ENCODE peak calls at places on chromosome 9, in four cellular contexts. V is Right ventricle myocardium superior, F is astrocyte of the hippocampus, W is caudate nucleus. Y is an unnamed sample.

GRCh38 chr9:121302786-121303185 is 34.8 kb downstream of the GSN start:
- DNase-seq in V (peak), F (no peak), W (no peak), Y (no peak)

GRCh38 chr9:68775003-68775730 is 70.1 kb downstream of the PIP5K1B start:
- DNase-seq in V (no peak), F (no peak), W (no peak), Y (no peak)

GRCh38 chr9:108687360-108687981 is 168.3 kb downstream of the ACTL7B start:
- DNase-seq in V (no peak), F (peak), W (no peak), Y (no peak)

GRCh38 chr9:94788706-94789105 is 62.2 kb downstream of the AOPEP start:
- DNase-seq in V (no peak), F (no peak), W (no peak), Y (no peak)

GRCh38 chr9:105877719-105878118 is 183.4 kb downstream of the TMEM38B start:
- DNase-seq in V (no peak), F (no peak), W (no peak), Y (no peak)

GRCh38 chr9:2340046-2340760 is 281.4 kb upstream of the VLDLR start:
- DNase-seq in V (no peak), F (peak), W (no peak), Y (no peak)

GRCh38 chr9:117917873-117918272 is 213.7 kb downstream of the TLR4 start:
- DNase-seq in V (no peak), F (no peak), W (no peak), Y (no peak)

GRCh38 chr9:33250458-33250995 is 10.6 kb downstream of the SPINK4 start:
- DNase-seq in V (no peak), F (no peak), W (no peak), Y (no peak)

GRCh38 chr9:82419827-82420486 is 431.4 kb downstream of the SPATA31D1 start:
- DNase-seq in V (no peak), F (no peak), W (no peak), Y (no peak)

GRCh38 chr9:123696476-123696875 is 233.4 kb downstream of the DENND1A start:
- DNase-seq in V (no peak), F (no peak), W (no peak), Y (no peak)

GRCh38 chr9:104843644-104844226 is 79.8 kb downstream of the NIPSNAP3B start:
- DNase-seq in V (no peak), F (no peak), W (no peak), Y (no peak)

GRCh38 chr9:127154003-127154389 is 31.6 kb upstream of the ANGPTL2 start:
- DNase-seq in V (no peak), F (peak), W (no peak), Y (no peak)

GRCh38 chr9:107489687-107490605 is at the start of gene KLF4:
- DNase-seq in V (peak), F (peak), W (peak), Y (peak)

GRCh38 chr9:37800631-37801286 is at the start of gene DCAF10:
- DNase-seq in V (peak), F (peak), W (no peak), Y (peak)

GRCh38 chr9:134539613-134540012 is 102.0 kb upstream of the COL5A1 start:
- DNase-seq in V (peak), F (no peak), W (no peak), Y (no peak)

GRCh38 chr9:124495105-124496074 is 11.8 kb downstream of the NR5A1 start:
- DNase-seq in V (no peak), F (no peak), W (no peak), Y (no peak)

GRCh38 chr9:1025131-1025530 is 25.0 kb upstream of the DMRT2 start:
- DNase-seq in V (no peak), F (no peak), W (no peak), Y (no peak)

GRCh38 chr9:115999498-115999897 is 154.1 kb upstream of the PAPPA start:
- DNase-seq in V (no peak), F (peak), W (no peak), Y (no peak)

GRCh38 chr9:109317311-109317978 is 3.4 kb downstream of the EPB41L4B start:
- DNase-seq in V (no peak), F (peak), W (no peak), Y (no peak)

GRCh38 chr9:135083241-135083810 is 4.1 kb upstream of the OLFM1 start:
- DNase-seq in V (no peak), F (no peak), W (no peak), Y (no peak)

GRCh38 chr9:126347093-126347492 is 20.5 kb downstream of the MVB12B start:
- DNase-seq in V (no peak), F (no peak), W (no peak), Y (no peak)

GRCh38 chr9:134571326-134571871 is 70.2 kb upstream of the COL5A1 start:
- DNase-seq in V (peak), F (no peak), W (no peak), Y (peak)

GRCh38 chr9:69391946-69392345 is 66.9 kb downstream of the ENTREP1 start:
- DNase-seq in V (peak), F (no peak), W (no peak), Y (peak)

GRCh38 chr9:131961496-131961880 is 118.2 kb downstream of the MED27 start:
- DNase-seq in V (no peak), F (no peak), W (no peak), Y (no peak)

GRCh38 chr9:131204285-131204684 is 72.0 kb downstream of the FAM78A start:
- DNase-seq in V (no peak), F (no peak), W (no peak), Y (no peak)

GRCh38 chr9:133945977-133946753 is 46.0 kb downstream of the VAV2 start:
- DNase-seq in V (peak), F (no peak), W (no peak), Y (no peak)

GRCh38 chr9:130669965-130670364 is 5.6 kb downstream of the PRDM12 start:
- DNase-seq in V (no peak), F (no peak), W (no peak), Y (no peak)

GRCh38 chr9:19174127-19174921 is 47.0 kb upstream of the PLIN2 start:
- DNase-seq in V (peak), F (peak), W (no peak), Y (peak)

GRCh38 chr9:78064075-78064474 is 32.5 kb upstream of the GNAQ start:
- DNase-seq in V (no peak), F (peak), W (no peak), Y (no peak)

GRCh38 chr9:129352157-129352870 is 174.3 kb upstream of the IER5L start:
- DNase-seq in V (no peak), F (peak), W (no peak), Y (no peak)

GRCh38 chr9:111891910-111892499 is 4.6 kb upstream of the UGCG start:
- DNase-seq in V (no peak), F (no peak), W (no peak), Y (no peak)

GRCh38 chr9:16680965-16681658 is 189.4 kb downstream of the BNC2 start:
- DNase-seq in V (no peak), F (no peak), W (no peak), Y (no peak)

GRCh38 chr9:132548971-132549649 is 33.3 kb upstream of the BARHL1 start:
- DNase-seq in V (no peak), F (peak), W (no peak), Y (no peak)

GRCh38 chr9:99513441-99514112 is 291.5 kb downstream of the SEC61B start:
- DNase-seq in V (no peak), F (no peak), W (no peak), Y (no peak)

GRCh38 chr9:27124151-27124550 is 15.1 kb downstream of the TEK start:
- DNase-seq in V (no peak), F (no peak), W (no peak), Y (no peak)

GRCh38 chr9:105405514-105406131 is 42.2 kb upstream of the FSD1L start:
- DNase-seq in V (no peak), F (peak), W (no peak), Y (no peak)

GRCh38 chr9:92716557-92716956 is 46.6 kb upstream of the IPPK start:
- DNase-seq in V (peak), F (peak), W (no peak), Y (peak)

GRCh38 chr9:130172858-130173461 is 756 bp downstream of the NCS1 start:
- DNase-seq in V (no peak), F (peak), W (no peak), Y (no peak)